ENCODE peak calls at places on chromosomes 13 and 19, in eight cellular contexts. K, F, U, X, H, D, N and Y are unnamed samples.

GRCh38 chr19:43719378-43719868 is 3.5 kb downstream of the IRGC start:
- DNase-seq in K (no peak), F (no peak), U (no peak), X (no peak), H (no peak), D (no peak), N (no peak), Y (no peak)

GRCh38 chr19:17862711-17863519 is 3.2 kb downstream of the RPL18A start:
- DNase-seq in K (no peak), F (no peak), U (no peak), X (no peak), H (no peak), D (no peak), N (no peak), Y (no peak)

GRCh38 chr13:27960362-27961226 is 8.5 kb downstream of the CDX2 start:
- DNase-seq in K (no peak), F (no peak), U (peak; percentile 56), X (no peak), H (peak; percentile 23), D (no peak), N (peak; percentile 87), Y (peak; percentile 89)

GRCh38 chr19:55473201-55473600 is 3.2 kb upstream of the ZNF628 start:
- DNase-seq in K (no peak), F (no peak), U (no peak), X (no peak), H (no peak), D (no peak), N (no peak), Y (peak; percentile 40)

GRCh38 chr13:51967482-51968446 is 43.5 kb downstream of the ATP7B start:
- DNase-seq in K (no peak), F (no peak), U (no peak), X (no peak), H (no peak), D (no peak), N (no peak), Y (no peak)

GRCh38 chr19:53912653-53913052 is 3.6 kb downstream of the CACNG7 start:
- DNase-seq in K (no peak), F (no peak), U (no peak), X (no peak), H (no peak), D (no peak), N (no peak), Y (peak; percentile 51)

GRCh38 chr13:108595416-108596257 is 33.8 kb upstream of the MYO16 start:
- DNase-seq in K (no peak), F (no peak), U (no peak), X (no peak), H (no peak), D (no peak), N (no peak), Y (peak; percentile 32)

GRCh38 chr13:76330756-76331155 is 555.4 kb downstream of the KCTD12 start:
- DNase-seq in K (no peak), F (no peak), U (no peak), X (no peak), H (no peak), D (no peak), N (no peak), Y (no peak)

GRCh38 chr19:10292206-10292788 is 2.5 kb downstream of the ICAM5 start:
- DNase-seq in K (no peak), F (peak; percentile 48), U (peak; percentile 81), X (peak; percentile 54), H (peak; percentile 51), D (peak; percentile 64), N (peak; percentile 90), Y (peak; percentile 93)

GRCh38 chr13:73898276-73898675 is 235.9 kb downstream of the KLF12 start:
- DNase-seq in K (no peak), F (no peak), U (no peak), X (no peak), H (no peak), D (no peak), N (no peak), Y (no peak)

GRCh38 chr13:101942038-101942437 is 459.8 kb downstream of the FGF14 start:
- DNase-seq in K (no peak), F (no peak), U (no peak), X (no peak), H (peak; percentile 9), D (no peak), N (no peak), Y (peak; percentile 64)

GRCh38 chr19:17610384-17610783 is 54.9 kb downstream of the COLGALT1 start:
- DNase-seq in K (no peak), F (no peak), U (no peak), X (no peak), H (no peak), D (no peak), N (no peak), Y (no peak)

GRCh38 chr13:111304041-111304544 is 16.3 kb upstream of the TEX29 start:
- DNase-seq in K (no peak), F (no peak), U (peak; percentile 25), X (no peak), H (peak; percentile 22), D (no peak), N (no peak), Y (no peak)

GRCh38 chr13:104256701-104257100 is 1190.5 kb upstream of the SLC10A2 start:
- DNase-seq in K (no peak), F (no peak), U (no peak), X (no peak), H (no peak), D (no peak), N (no peak), Y (no peak)

GRCh38 chr19:10603084-10603872 is 16.2 kb upstream of the AP1M2 start:
- DNase-seq in K (peak; percentile 79), F (peak; percentile 49), U (peak; percentile 93), X (peak; percentile 55), H (peak; percentile 92), D (peak; percentile 59), N (peak; percentile 44), Y (peak; percentile 54)

GRCh38 chr13:91313103-91313502 is 34.4 kb upstream of the MIR17HG start:
- DNase-seq in K (no peak), F (no peak), U (peak; percentile 44), X (no peak), H (peak; percentile 32), D (no peak), N (no peak), Y (peak; percentile 56)

GRCh38 chr19:3404324-3405260 is 38.2 kb downstream of the NFIC start:
- DNase-seq in K (no peak), F (no peak), U (no peak), X (no peak), H (no peak), D (no peak), N (peak; percentile 72), Y (no peak)

GRCh38 chr13:28576037-28576436 is 81.1 kb upstream of the FLT1 start:
- DNase-seq in K (no peak), F (no peak), U (no peak), X (no peak), H (no peak), D (no peak), N (no peak), Y (no peak)

GRCh38 chr19:16417660-16418596 is 53.8 kb downstream of the EPS15L1 start:
- DNase-seq in K (peak; percentile 57), F (peak; percentile 45), U (peak; percentile 72), X (peak; percentile 60), H (peak; percentile 73), D (peak; percentile 64), N (no peak), Y (peak; percentile 81)

GRCh38 chr19:32339988-32340874 is 5.2 kb upstream of the ZNF507 start:
- DNase-seq in K (peak; percentile 28), F (no peak), U (peak; percentile 63), X (peak; percentile 16), H (peak; percentile 57), D (peak; percentile 41), N (peak; percentile 44), Y (peak; percentile 68)

GRCh38 chr13:41056194-41056593 is 5.1 kb upstream of the WBP4 start:
- DNase-seq in K (no peak), F (no peak), U (no peak), X (no peak), H (no peak), D (no peak), N (no peak), Y (no peak)

GRCh38 chr13:38223093-38223492 is 126.6 kb upstream of the UFM1 start:
- DNase-seq in K (no peak), F (no peak), U (no peak), X (no peak), H (no peak), D (no peak), N (no peak), Y (peak; percentile 66)

GRCh38 chr19:8221161-8221560 is 12.0 kb downstream of the CERS4 start:
- DNase-seq in K (no peak), F (no peak), U (no peak), X (no peak), H (no peak), D (no peak), N (no peak), Y (no peak)

GRCh38 chr13:101398920-101399319 is 17.4 kb downstream of the NALCN start:
- DNase-seq in K (no peak), F (no peak), U (no peak), X (no peak), H (no peak), D (no peak), N (no peak), Y (no peak)

GRCh38 chr19:44611812-44612295 is 1.5 kb upstream of the IGSF23 start:
- DNase-seq in K (no peak), F (no peak), U (no peak), X (no peak), H (no peak), D (no peak), N (no peak), Y (no peak)

GRCh38 chr19:55460670-55461258 is 678 bp downstream of the ISOC2 start:
- DNase-seq in K (no peak), F (no peak), U (peak; percentile 57), X (no peak), H (peak; percentile 30), D (peak; percentile 43), N (peak; percentile 88), Y (peak; percentile 93)

GRCh38 chr19:10625003-10625761 is at the start of gene SLC44A2:
- DNase-seq in K (no peak), F (no peak), U (no peak), X (no peak), H (no peak), D (no peak), N (peak; percentile 92), Y (peak; percentile 94)

GRCh38 chr19:4557186-4557970 is 2.1 kb downstream of the SEMA6B start:
- DNase-seq in K (no peak), F (no peak), U (peak; percentile 37), X (no peak), H (peak; percentile 22), D (no peak), N (no peak), Y (no peak)